ENCODE peak calls at places on chromosomes 16 and 17, in eight cellular contexts. V is brain microvascular endothelial cell; P is AG10803; D is NCI-H1930; M is KBM-7; O is stimulated activated CD4-positive, alpha-beta T cell treated with anti-CD3 and anti-CD28 coated beads, Interleukin-4, amount 100 ng/mL, for 24 hours; T is CD4-positive, alpha-beta memory T cell; F is AG08396. L is an unnamed sample.

GRCh38 chr17:69609495-69610315 is 195.2 kb downstream of the MAP2K6 start:
- DNase-seq in F (peak), P (peak), O (no peak), T (no peak), M (no peak), D (no peak), V (peak), L (peak)

GRCh38 chr16:24348511-24349290 is 92.6 kb downstream of the CACNG3 start:
- DNase-seq in M (no peak), O (no peak), P (no peak), V (no peak), D (no peak), F (no peak), T (no peak), L (peak)

GRCh38 chr17:40832840-40833239 is 10.4 kb upstream of the KRT10 start:
- DNase-seq in D (no peak), V (no peak), O (no peak), P (no peak), F (no peak), T (no peak), M (no peak), L (no peak)

GRCh38 chr16:31073073-31073822 is 792 bp downstream of the ZNF668 start:
- DNase-seq in F (peak), D (peak), V (peak), P (peak), M (peak), O (peak), T (peak), L (peak)

GRCh38 chr16:50326835-50327465 is 41.8 kb downstream of the BRD7 start:
- DNase-seq in V (peak), M (peak), P (peak), F (no peak), T (peak), D (no peak), O (peak), L (peak)

GRCh38 chr16:73572135-73572534 is 524.2 kb upstream of the ZFHX3 start:
- DNase-seq in T (no peak), P (peak), O (no peak), V (peak), M (no peak), F (no peak), D (no peak), L (no peak)

GRCh38 chr17:50055055-50055425 is 870 bp upstream of the ITGA3 start:
- DNase-seq in F (no peak), D (peak), V (no peak), M (no peak), T (peak), P (no peak), O (peak), L (peak)

GRCh38 chr17:43671075-43671692 is 9.5 kb upstream of the MEOX1 start:
- DNase-seq in M (no peak), O (no peak), V (peak), D (no peak), F (no peak), P (peak), T (no peak), L (no peak)

GRCh38 chr17:63698886-63699637 is 863 bp downstream of the LIMD2 start:
- DNase-seq in V (no peak), M (peak), F (no peak), T (peak), P (peak), O (peak), D (no peak), L (peak)

GRCh38 chr17:19897901-19898300 is 30.2 kb upstream of the ULK2 start:
- DNase-seq in T (no peak), O (no peak), M (no peak), V (peak), F (peak), D (no peak), P (peak), L (no peak)

GRCh38 chr17:37752482-37752881 is 7.6 kb upstream of the HNF1B start:
- DNase-seq in F (peak), O (no peak), M (no peak), V (peak), D (no peak), P (peak), T (no peak), L (no peak)

GRCh38 chr16:3950343-3951193 is 70.1 kb upstream of the CREBBP start:
- DNase-seq in T (no peak), M (no peak), V (peak), O (no peak), F (peak), P (peak), D (no peak), L (no peak)

GRCh38 chr17:28582513-28582912 is 5.8 kb upstream of the ALDOC start:
- DNase-seq in M (no peak), T (no peak), V (no peak), P (no peak), D (no peak), O (no peak), F (no peak), L (no peak)

GRCh38 chr16:56192971-56193936 is 2.0 kb downstream of the GNAO1 start:
- DNase-seq in V (no peak), D (no peak), F (no peak), P (no peak), O (no peak), T (no peak), M (no peak), L (no peak)